ENCODE peak calls at places on chromosomes 2 and 18, in five cellular contexts. P, G, Q, J and F are unnamed samples.
A peak's percentile ranks its signal among the peaks of the same experiment; 100 is the strongest.

GRCh38 chr2:76298022-76298421 is 587.3 kb upstream of the GCFC2 start:
- DNase-seq in J (no peak), Q (no peak), P (no peak), G (no peak), F (no peak)

GRCh38 chr2:167292430-167293171 is 404.3 kb downstream of the XIRP2 start:
- DNase-seq in J (no peak), P (peak; percentile 64), G (peak; percentile 87), Q (peak; percentile 58), F (peak; percentile 52)

GRCh38 chr2:203774760-203775159 is 68.3 kb downstream of the CD28 start:
- DNase-seq in J (no peak), Q (no peak), G (no peak), P (no peak), F (no peak)

GRCh38 chr2:134154269-134154668 is 99.6 kb upstream of the MGAT5 start:
- DNase-seq in Q (no peak), J (peak; percentile 36), P (no peak), G (no peak), F (no peak)

GRCh38 chr2:42928692-42929576 is 136.6 kb upstream of the HAAO start:
- DNase-seq in J (no peak), Q (peak; percentile 70), G (no peak), P (peak; percentile 90), F (no peak)

GRCh38 chr2:187590175-187590574 is 35.9 kb upstream of the TFPI start:
- DNase-seq in Q (no peak), P (no peak), G (no peak), J (no peak), F (no peak)

GRCh38 chr2:240477916-240478315 is 42.5 kb downstream of the GPC1 start:
- DNase-seq in J (no peak), Q (no peak), G (no peak), P (no peak), F (no peak)

GRCh38 chr2:175476950-175477349 is 295.4 kb upstream of the ATP5MC3 start:
- DNase-seq in J (no peak), P (no peak), G (no peak), Q (no peak), F (no peak)

GRCh38 chr18:48663931-48664847 is 125.4 kb downstream of the CTIF start:
- DNase-seq in G (peak; percentile 56), J (no peak), P (peak; percentile 42), Q (peak; percentile 70), F (no peak)

GRCh38 chr2:223989206-223989859 is 32.1 kb downstream of the MRPL44 start:
- DNase-seq in G (no peak), Q (peak; percentile 8), P (peak; percentile 70), J (no peak), F (peak; percentile 24)

GRCh38 chr18:7084766-7085080 is 32.9 kb downstream of the LAMA1 start:
- DNase-seq in G (no peak), Q (no peak), J (no peak), P (no peak), F (no peak)

GRCh38 chr2:60353406-60353800 is 200.1 kb downstream of the BCL11A start:
- DNase-seq in P (no peak), Q (no peak), G (no peak), J (no peak), F (no peak)

GRCh38 chr18:77087391-77088141 is 45.0 kb downstream of the MBP start:
- DNase-seq in Q (no peak), G (no peak), P (no peak), J (no peak), F (no peak)

GRCh38 chr2:240199133-240199870 is 58.8 kb upstream of the OTOS start:
- DNase-seq in P (no peak), G (no peak), J (no peak), Q (no peak), F (no peak)

DNA sequence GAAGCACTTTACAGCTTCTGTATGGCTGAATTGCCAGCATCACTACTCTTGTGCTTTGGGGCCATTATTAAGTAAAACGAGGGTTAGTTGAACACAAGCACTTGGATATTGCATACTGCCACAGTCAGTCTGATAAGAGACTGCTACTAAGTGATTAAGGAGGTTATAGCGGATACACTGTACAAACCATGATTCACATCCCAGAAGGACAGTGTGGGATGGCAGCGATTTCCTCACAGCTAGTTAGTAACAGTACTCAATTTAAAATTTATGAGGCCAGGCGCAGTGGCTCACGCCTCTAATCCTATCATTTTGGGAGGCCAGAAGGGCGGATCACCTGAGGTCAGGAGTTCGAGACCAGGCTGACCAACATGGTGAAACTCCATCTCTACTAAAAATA is 2.6 kb upstream of the BMPR2 start:
- DNase-seq in Q (no peak), P (no peak), G (no peak), J (no peak), F (no peak)
- TF ChIP-seq ZNF274 in Q (no peak), P (no peak), G (no peak), J (no peak), F (no peak)

DNA sequence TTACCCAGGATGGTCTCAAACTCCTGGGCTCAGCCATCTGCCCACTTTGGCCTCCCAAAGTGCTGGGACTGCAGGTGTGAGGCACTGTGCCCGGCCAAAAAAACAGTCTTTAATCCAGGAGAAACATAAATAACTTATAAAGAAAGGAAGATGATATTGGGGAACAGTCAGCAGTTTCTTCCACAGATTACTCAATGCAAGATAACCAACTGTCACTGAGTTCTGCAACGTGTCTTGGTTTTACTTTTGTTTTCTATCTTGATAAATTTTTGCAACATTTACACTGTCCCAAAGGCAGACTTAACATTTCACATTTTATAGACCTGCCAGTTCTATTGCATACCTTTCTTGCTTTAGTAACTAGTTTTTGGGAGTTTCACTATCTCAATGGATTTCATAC is 71.1 kb downstream of the ANKRD44 start:
- DNase-seq in Q (no peak), G (no peak), J (no peak), P (no peak), F (no peak)
- TF ChIP-seq CTCF in Q (no peak), G (no peak), J (no peak), P (no peak), F (no peak)

GRCh38 chr2:54903736-54904554 is 146.3 kb downstream of the RTN4 start:
- DNase-seq in J (no peak), G (peak; percentile 7), P (no peak), Q (no peak), F (peak; percentile 96)
- TF ChIP-seq YY1 in J (no peak), G (no peak), P (no peak), Q (no peak), F (peak; percentile 77)

GRCh38 chr2:179939282-179939681 is 67.8 kb downstream of the CWC22 start:
- DNase-seq in P (no peak), Q (no peak), G (no peak), J (no peak), F (no peak)

GRCh38 chr2:179932786-179933185 is 71.4 kb upstream of the ZNF385B start:
- DNase-seq in P (no peak), Q (no peak), J (no peak), G (no peak), F (no peak)

GRCh38 chr2:179936654-179937053 is 70.4 kb downstream of the CWC22 start:
- DNase-seq in Q (peak; percentile 58), J (no peak), P (peak; percentile 74), G (peak; percentile 23), F (peak; percentile 29)

GRCh38 chr2:179938026-179938425 is 69.1 kb downstream of the CWC22 start:
- DNase-seq in J (no peak), G (no peak), P (no peak), Q (no peak), F (no peak)
- TF ChIP-seq ZNF274 in J (no peak), G (no peak), P (no peak), Q (no peak), F (no peak)